ENCODE peak calls at places on chromosomes 1 and 21, in seven cellular contexts. C is heart left ventricle; G is CD4-positive, CD25-positive, alpha-beta regulatory T cell; B is CD8-positive, alpha-beta memory T cell; H is lower lobe of right lung; U is PC-9; W is HCT116. L is an unnamed sample. For H3K4me1, the result is how much of the 10 kb centered on the place peaks cover.

GRCh38 chr1:44812822-44813543 is 4.7 kb downstream of the BTBD19 start:
- DNase-seq in W (no peak), U (no peak), B (no peak), G (no peak), H (peak), C (no peak), L (no peak)

GRCh38 chr1:89669445-89669844 is 36.5 kb downstream of the LRRC8C start:
- DNase-seq in W (no peak), U (no peak), H (no peak), B (no peak), G (no peak), C (no peak), L (no peak)

GRCh38 chr1:87203890-87204289 is 124.8 kb upstream of the LMO4 start:
- DNase-seq in C (no peak), W (no peak), G (no peak), B (no peak), H (no peak), U (peak), L (no peak)

GRCh38 chr1:107480548-107480947 is 339.7 kb downstream of the NTNG1 start:
- DNase-seq in C (no peak), G (no peak), H (no peak), W (no peak), U (no peak), B (no peak), L (no peak)

GRCh38 chr1:30386145-30386926 is 337.0 kb downstream of the MATN1 start:
- DNase-seq in C (no peak), G (no peak), W (no peak), U (no peak), B (no peak), H (no peak), L (no peak)

GRCh38 chr1:16266411-16267118 is 29.6 kb upstream of the CPLANE2 start:
- DNase-seq in U (no peak), G (no peak), C (no peak), B (no peak), H (no peak), W (no peak), L (no peak)

GRCh38 chr1:219432191-219432606 is 180.7 kb downstream of the ZC3H11B start:
- DNase-seq in W (no peak), H (no peak), U (no peak), G (no peak), B (no peak), C (no peak), L (no peak)

GRCh38 chr1:34843392-34844251 is 15.9 kb downstream of the SMIM12 start:
- DNase-seq in C (no peak), B (no peak), W (no peak), U (no peak), H (no peak), G (no peak), L (no peak)

GRCh38 chr1:12083766-12084165 is 20.7 kb downstream of the TNFRSF8 start:
- DNase-seq in U (no peak), H (no peak), W (no peak), B (no peak), G (no peak), C (no peak), L (no peak)

GRCh38 chr1:172833956-172834355 is 175.1 kb downstream of the FASLG start:
- DNase-seq in W (no peak), U (no peak), H (no peak), C (no peak), B (no peak), G (no peak), L (no peak)

GRCh38 chr1:53075206-53075605 is 13.2 kb downstream of the PODN start:
- DNase-seq in H (peak), U (no peak), G (no peak), C (no peak), B (no peak), W (no peak), L (no peak)

GRCh38 chr21:45251635-45252447 is 35.9 kb downstream of the POFUT2 start:
- DNase-seq in C (no peak), B (no peak), G (no peak), H (no peak), U (no peak), W (no peak), L (no peak)

GRCh38 chr1:47184090-47184735 is 5.6 kb downstream of the PDZK1IP1 start:
- DNase-seq in W (no peak), G (no peak), U (no peak), H (no peak), C (no peak), B (no peak), L (peak)

GRCh38 chr1:16127676-16128337 is 28.1 kb downstream of the EPHA2 start:
- DNase-seq in H (no peak), C (peak), G (no peak), B (no peak), W (no peak), U (no peak), L (no peak)

GRCh38 chr1:24912359-24913273 is 17.5 kb downstream of the RUNX3 start:
- DNase-seq in U (no peak), H (no peak), C (no peak), W (no peak), B (peak), G (no peak), L (no peak)

GRCh38 chr1:55694297-55694696 is 479.1 kb upstream of the USP24 start:
- DNase-seq in G (no peak), W (no peak), H (no peak), B (no peak), C (no peak), U (peak), L (no peak)

GRCh38 chr1:29574871-29575270 is 338.5 kb downstream of the PTPRU start:
- DNase-seq in H (no peak), B (no peak), C (no peak), W (no peak), U (no peak), G (no peak), L (no peak)

GRCh38 chr1:180842890-180843289 is 69.8 kb upstream of the KIAA1614 start:
- DNase-seq in W (no peak), H (no peak), C (no peak), U (no peak), G (no peak), B (no peak), L (no peak)

GRCh38 chr21:46307625-46308024 is 16.0 kb downstream of the C21orf58 start:
- DNase-seq in H (no peak), W (no peak), U (peak), B (no peak), G (no peak), C (no peak), L (no peak)

GRCh38 chr1:97599447-97599846 is 321.4 kb downstream of the DPYD start:
- DNase-seq in G (no peak), U (no peak), B (no peak), W (no peak), C (no peak), H (no peak), L (no peak)

GRCh38 chr1:32980080-32980479 is 15.5 kb upstream of the RNF19B start:
- DNase-seq in G (no peak), C (no peak), U (no peak), B (no peak), W (no peak), H (no peak), L (no peak)

GRCh38 chr1:184624051-184624450 is 130.6 kb downstream of the EDEM3 start:
- DNase-seq in W (no peak), C (no peak), G (no peak), B (no peak), H (no peak), U (no peak), L (no peak)

GRCh38 chr1:205980182-205980830 is 22.9 kb downstream of the RAB7B start:
- DNase-seq in U (no peak), W (no peak), H (no peak), B (no peak), C (no peak), G (no peak), L (no peak)

GRCh38 chr1:200707116-200707515 is 31.6 kb upstream of the CAMSAP2 start:
- DNase-seq in G (no peak), B (no peak), W (no peak), U (no peak), C (no peak), H (no peak), L (no peak)

GRCh38 chr1:168506204-168506819 is 37.5 kb downstream of the XCL2 start:
- DNase-seq in B (no peak), W (peak), C (no peak), G (no peak), H (no peak), U (no peak), L (peak)

GRCh38 chr1:167665469-167665868 is 35.4 kb downstream of the RCSD1 start:
- DNase-seq in U (no peak), B (no peak), W (no peak), G (no peak), C (no peak), H (no peak), L (no peak)

GRCh38 chr1:117173711-117174110 is 37.0 kb downstream of the VTCN1 start:
- DNase-seq in H (no peak), B (no peak), U (no peak), W (no peak), G (no peak), C (no peak), L (no peak)

GRCh38 chr1:26358411-26359384 is 4.8 kb upstream of the CRYBG2 start:
- DNase-seq in H (no peak), C (no peak), B (peak), W (peak), U (peak), G (peak), L (no peak)

GRCh38 chr1:118984990-118985608 is 3.0 kb downstream of the TBX15 start:
- DNase-seq in W (no peak), H (no peak), C (no peak), G (no peak), B (no peak), U (no peak), L (peak)

GRCh38 chr1:226482975-226483660 is 65.4 kb upstream of the STUM start:
- DNase-seq in U (no peak), G (no peak), W (no peak), C (no peak), H (no peak), B (no peak), L (no peak)

GRCh38 chr1:152466217-152466616 is 44.4 kb upstream of the LCE5A start:
- DNase-seq in H (no peak), U (no peak), W (no peak), G (no peak), C (no peak), B (no peak), L (no peak)
- H3K4me1 ChIP-seq in H (under half), U (under half), W (under half), G (under half), C (under half), B (under half), L (under half)

DNA sequence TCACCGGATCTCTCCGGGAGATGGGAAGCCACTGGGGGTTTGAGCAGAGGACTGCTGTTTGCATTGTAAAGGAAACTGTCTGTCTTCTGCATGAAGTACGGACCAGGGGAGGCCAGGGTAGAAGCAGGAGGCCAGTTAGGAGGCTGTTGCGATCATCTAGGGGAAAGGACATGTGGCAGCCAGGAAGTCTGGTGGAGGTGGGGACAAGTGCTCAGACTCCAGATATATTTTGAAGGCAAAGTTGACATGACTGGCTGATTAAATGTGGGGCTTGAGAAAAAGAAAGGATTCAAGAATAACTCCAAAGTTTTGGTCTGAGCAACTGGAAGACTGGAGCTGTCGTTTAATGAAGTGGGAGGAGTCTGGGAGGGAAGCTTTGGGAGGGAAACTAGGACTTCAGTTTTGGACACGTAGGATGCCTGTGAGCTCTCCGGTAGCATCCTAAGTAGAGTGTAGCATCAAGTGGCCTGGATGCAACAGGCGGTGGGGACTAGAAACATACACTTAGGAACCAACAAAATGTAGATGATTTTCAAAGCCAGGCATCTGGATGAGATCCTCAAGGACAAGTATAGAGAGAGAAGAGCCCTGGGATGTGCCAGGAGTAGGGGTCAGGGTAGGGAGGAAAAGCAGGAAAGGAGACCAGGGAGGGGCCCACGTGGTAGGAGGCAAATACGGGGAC is 3.5 kb upstream of the C1orf210 start:
- DNase-seq in C (no peak), G (no peak), U (no peak), W (no peak), B (no peak), H (no peak), L (no peak)
- H3K27ac ChIP-seq in C (no peak), G (no peak), U (no peak), W (no peak), B (no peak), H (no peak), L (no peak)

GRCh38 chr21:41767606-41768370 is 936 bp upstream of the RIPK4 start:
- DNase-seq in G (no peak), W (no peak), U (peak), C (no peak), B (no peak), H (no peak), L (no peak)

GRCh38 chr21:41769933-41770332 is 3.1 kb upstream of the RIPK4 start:
- DNase-seq in B (no peak), W (no peak), C (no peak), U (no peak), H (no peak), G (no peak), L (no peak)

GRCh38 chr21:41769106-41769505 is 2.3 kb upstream of the RIPK4 start:
- DNase-seq in C (no peak), W (no peak), H (no peak), B (no peak), U (no peak), G (no peak), L (no peak)

GRCh38 chr21:41769521-41769920 is 2.7 kb upstream of the RIPK4 start:
- DNase-seq in B (no peak), H (no peak), C (no peak), W (no peak), U (no peak), G (no peak), L (no peak)

GRCh38 chr21:41768371-41769042 is 1.7 kb upstream of the RIPK4 start:
- DNase-seq in B (peak), U (peak), H (peak), W (peak), G (peak), C (no peak), L (peak)
- H3K4me3 ChIP-seq in B (peak), U (peak), H (peak), W (peak), G (peak), C (peak), L (peak)

DNA sequence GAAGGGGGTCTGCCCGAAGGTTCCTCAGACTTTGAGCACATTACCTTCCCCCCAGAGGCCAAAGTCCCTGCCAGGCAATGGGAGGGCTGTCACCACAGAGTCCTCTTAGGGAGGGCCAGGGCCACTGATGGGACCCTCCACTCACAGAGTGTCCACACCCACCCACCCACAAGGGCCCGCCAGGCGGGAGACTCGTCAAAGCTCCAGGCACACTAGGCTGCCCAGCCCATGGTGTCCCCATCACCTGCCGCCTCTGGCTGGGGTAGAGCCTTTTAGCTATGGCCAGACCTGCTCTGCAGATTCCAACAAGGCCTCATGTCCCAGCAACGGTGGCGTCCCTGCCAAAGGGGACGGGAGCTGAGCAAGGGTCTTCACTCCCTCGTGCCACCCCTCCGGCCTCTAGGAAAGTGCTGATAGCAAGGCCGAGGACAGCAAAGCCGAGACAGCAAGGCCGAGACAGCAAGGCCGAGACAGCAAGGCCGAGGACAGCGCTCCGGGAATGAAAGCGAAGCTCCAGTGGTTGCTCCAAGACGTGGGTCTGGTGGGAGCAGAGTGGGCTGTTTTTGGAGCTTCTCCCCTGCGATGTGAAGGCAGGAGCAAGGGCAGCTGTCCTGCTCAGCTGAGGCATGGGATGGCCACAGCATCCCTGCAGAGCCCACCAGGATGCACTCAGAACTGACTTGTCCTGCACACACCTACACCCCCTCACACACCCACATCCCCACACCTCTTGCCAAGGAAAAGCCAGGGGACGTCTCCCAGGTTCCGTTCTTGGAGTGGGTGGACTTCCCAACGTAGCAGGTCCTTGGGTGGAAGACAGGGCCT is 123.4 kb downstream of the CRYAA start:
- DNase-seq in B (no peak), U (no peak), H (peak), G (no peak), W (no peak), C (peak), L (no peak)
- H3K4me1 ChIP-seq in B (under half), U (under half), H (under half), G (under half), W (under half), C (under half), L (under half)

GRCh38 chr1:61337981-61338848 is 255.9 kb downstream of the NFIA start:
- DNase-seq in G (no peak), W (peak), H (peak), B (no peak), C (peak), U (peak), L (peak)

GRCh38 chr1:61334718-61335589 is 252.6 kb downstream of the NFIA start:
- DNase-seq in G (no peak), C (peak), W (no peak), U (no peak), B (no peak), H (no peak), L (no peak)

GRCh38 chr1:61337037-61337436 is 254.7 kb downstream of the NFIA start:
- DNase-seq in B (no peak), G (no peak), U (no peak), H (no peak), C (no peak), W (no peak), L (no peak)

GRCh38 chr1:61338899-61339298 is 256.5 kb downstream of the NFIA start:
- DNase-seq in H (no peak), W (no peak), G (no peak), U (no peak), C (no peak), B (no peak), L (no peak)

GRCh38 chr1:61337471-61337870 is 255.1 kb downstream of the NFIA start:
- DNase-seq in W (no peak), G (no peak), C (no peak), H (no peak), U (no peak), B (no peak), L (no peak)
- H3K27ac ChIP-seq in W (peak), G (no peak), C (peak), H (peak), U (peak), B (no peak), L (peak)

GRCh38 chr1:156244126-156244525 is 2.1 kb downstream of the BGLAP start:
- DNase-seq in U (no peak), B (no peak), G (no peak), C (no peak), W (no peak), H (no peak), L (no peak)

GRCh38 chr1:156246762-156247459 is 945 bp downstream of the PAQR6 start:
- DNase-seq in C (no peak), B (no peak), G (no peak), U (no peak), H (no peak), W (no peak), L (no peak)

GRCh38 chr1:156244712-156245111 is 2.7 kb downstream of the BGLAP start:
- DNase-seq in C (no peak), G (no peak), B (no peak), U (no peak), W (no peak), H (no peak), L (no peak)

GRCh38 chr1:156246241-156246761 is 1.6 kb downstream of the PAQR6 start:
- DNase-seq in C (no peak), G (no peak), B (no peak), U (no peak), W (no peak), H (no peak), L (no peak)

GRCh38 chr1:156245451-156246232 is 2.2 kb downstream of the PAQR6 start:
- DNase-seq in U (no peak), B (peak), W (no peak), H (peak), G (peak), C (no peak), L (no peak)
- H3K4me3 ChIP-seq in U (no peak), B (peak), W (no peak), H (peak), G (peak), C (peak), L (no peak)

DNA sequence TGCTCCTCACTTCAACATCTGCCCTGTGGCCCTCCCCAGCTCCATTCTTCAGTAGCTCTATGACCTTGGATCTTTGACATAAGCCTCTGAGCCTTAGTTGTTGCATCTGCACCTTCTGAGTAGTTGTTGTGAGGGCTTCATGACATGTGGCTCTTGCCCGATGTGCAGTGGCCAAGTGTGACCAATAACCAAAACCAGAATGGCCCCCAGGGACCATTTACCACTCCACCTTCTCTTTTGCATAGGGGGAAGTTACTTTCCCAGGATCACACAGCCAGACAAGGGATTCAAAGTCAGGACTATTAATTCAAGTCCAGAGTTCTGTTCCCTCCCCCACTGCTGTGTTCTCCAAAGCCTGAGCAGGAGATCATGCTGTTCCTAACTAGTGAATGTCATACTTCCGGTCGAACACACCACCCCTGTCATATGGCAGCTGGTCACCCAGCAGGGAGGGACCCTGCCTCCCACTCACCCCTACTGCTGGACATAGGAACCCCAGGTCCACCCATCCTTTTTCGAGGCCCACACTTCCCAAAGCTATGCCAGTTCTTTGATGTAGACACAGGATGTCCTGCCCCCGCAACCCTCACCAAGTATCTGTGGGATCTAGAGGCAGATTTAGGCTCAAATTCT is 4.0 kb downstream of the FGR start:
- DNase-seq in G (no peak), B (no peak), H (peak), C (peak), W (no peak), U (no peak), L (no peak)
- H3K4me1 ChIP-seq in G (under half), B (half or more), H (half or more), C (half or more), W (under half), U (under half), L (under half)

L was measured in SJSA1.